ENCODE peak calls at places on chromosomes 6 and 20, in nine cellular contexts. One of them, this sample, is unnamed.

GRCh38 chr6:82741325-82741995 is 324.2 kb downstream of the UBE3D start:
- DNase-seq in esophagus squamous epithelium: no peak
- DNase-seq in sigmoid colon: no peak
- DNase-seq in esophagus muscularis mucosa: no peak
- DNase-seq in spleen: no peak
- DNase-seq in uterus: no peak
- DNase-seq in transverse colon: no peak
- DNase-seq in Peyer's patch: no peak
- DNase-seq in adrenal gland: no peak
- DNase-seq in this sample: no peak

GRCh38 chr6:44423306-44423705 is 35.8 kb downstream of the CDC5L start:
- DNase-seq in Peyer's patch: no peak
- DNase-seq in esophagus muscularis mucosa: no peak
- DNase-seq in uterus: no peak
- DNase-seq in transverse colon: no peak
- DNase-seq in sigmoid colon: no peak
- DNase-seq in spleen: no peak
- DNase-seq in adrenal gland: no peak
- DNase-seq in esophagus squamous epithelium: no peak
- DNase-seq in this sample: no peak

GRCh38 chr20:32582659-32583580 is 2.2 kb downstream of the NOL4L start:
- DNase-seq in Peyer's patch: no peak
- DNase-seq in esophagus muscularis mucosa: no peak
- DNase-seq in esophagus squamous epithelium: no peak
- DNase-seq in transverse colon: peak; percentile 33
- DNase-seq in uterus: peak; percentile 54
- DNase-seq in spleen: peak; percentile 81
- DNase-seq in sigmoid colon: no peak
- DNase-seq in adrenal gland: no peak
- DNase-seq in this sample: no peak

GRCh38 chr20:37071481-37071911 is 24.3 kb downstream of the RBL1 start:
- DNase-seq in sigmoid colon: no peak
- DNase-seq in uterus: no peak
- DNase-seq in adrenal gland: no peak
- DNase-seq in transverse colon: no peak
- DNase-seq in esophagus muscularis mucosa: no peak
- DNase-seq in Peyer's patch: peak; percentile 39
- DNase-seq in spleen: no peak
- DNase-seq in esophagus squamous epithelium: no peak
- DNase-seq in this sample: no peak

GRCh38 chr6:53924821-53925422 is 130.1 kb downstream of the LRRC1 start:
- DNase-seq in uterus: no peak
- DNase-seq in Peyer's patch: no peak
- DNase-seq in sigmoid colon: no peak
- DNase-seq in adrenal gland: no peak
- DNase-seq in transverse colon: no peak
- DNase-seq in esophagus squamous epithelium: no peak
- DNase-seq in spleen: no peak
- DNase-seq in esophagus muscularis mucosa: no peak
- DNase-seq in this sample: no peak

GRCh38 chr6:93040375-93040774 is 379.0 kb downstream of the EPHA7 start:
- DNase-seq in sigmoid colon: no peak
- DNase-seq in uterus: no peak
- DNase-seq in esophagus muscularis mucosa: no peak
- DNase-seq in transverse colon: no peak
- DNase-seq in adrenal gland: no peak
- DNase-seq in Peyer's patch: no peak
- DNase-seq in spleen: no peak
- DNase-seq in esophagus squamous epithelium: no peak
- DNase-seq in this sample: no peak

GRCh38 chr6:161374971-161375873 is 101.4 kb upstream of the AGPAT4 start:
- DNase-seq in Peyer's patch: no peak
- DNase-seq in transverse colon: peak; percentile 85
- DNase-seq in esophagus muscularis mucosa: no peak
- DNase-seq in esophagus squamous epithelium: no peak
- DNase-seq in sigmoid colon: peak; percentile 76
- DNase-seq in adrenal gland: peak; percentile 75
- DNase-seq in spleen: peak; percentile 84
- DNase-seq in uterus: peak; percentile 43
- DNase-seq in this sample: peak; percentile 68

GRCh38 chr6:169292340-169293124 is 38.9 kb upstream of the THBS2 start:
- DNase-seq in sigmoid colon: peak; percentile 84
- DNase-seq in Peyer's patch: no peak
- DNase-seq in esophagus muscularis mucosa: peak; percentile 92
- DNase-seq in esophagus squamous epithelium: no peak
- DNase-seq in uterus: peak; percentile 81
- DNase-seq in transverse colon: no peak
- DNase-seq in adrenal gland: peak; percentile 88
- DNase-seq in spleen: no peak
- DNase-seq in this sample: no peak

GRCh38 chr20:61949714-61950630 is 115.7 kb downstream of the TAF4 start:
- DNase-seq in adrenal gland: peak; percentile 9
- DNase-seq in transverse colon: no peak
- DNase-seq in esophagus squamous epithelium: no peak
- DNase-seq in sigmoid colon: peak; percentile 60
- DNase-seq in uterus: no peak
- DNase-seq in esophagus muscularis mucosa: no peak
- DNase-seq in spleen: peak; percentile 39
- DNase-seq in Peyer's patch: no peak
- DNase-seq in this sample: no peak

GRCh38 chr6:73234732-73235131 is 9.4 kb upstream of the KHDC1L start:
- DNase-seq in Peyer's patch: no peak
- DNase-seq in esophagus muscularis mucosa: no peak
- DNase-seq in transverse colon: no peak
- DNase-seq in sigmoid colon: no peak
- DNase-seq in spleen: no peak
- DNase-seq in uterus: no peak
- DNase-seq in adrenal gland: no peak
- DNase-seq in esophagus squamous epithelium: no peak
- DNase-seq in this sample: no peak

GRCh38 chr6:137913434-137913833 is 46.4 kb downstream of the TNFAIP3 start:
- DNase-seq in Peyer's patch: no peak
- DNase-seq in spleen: no peak
- DNase-seq in esophagus muscularis mucosa: no peak
- DNase-seq in sigmoid colon: no peak
- DNase-seq in esophagus squamous epithelium: no peak
- DNase-seq in uterus: no peak
- DNase-seq in adrenal gland: no peak
- DNase-seq in transverse colon: no peak
- DNase-seq in this sample: no peak

GRCh38 chr6:13432526-13433218 is 54.7 kb downstream of the GFOD1 start:
- DNase-seq in spleen: no peak
- DNase-seq in transverse colon: no peak
- DNase-seq in esophagus muscularis mucosa: no peak
- DNase-seq in esophagus squamous epithelium: no peak
- DNase-seq in Peyer's patch: no peak
- DNase-seq in adrenal gland: no peak
- DNase-seq in uterus: no peak
- DNase-seq in sigmoid colon: no peak
- DNase-seq in this sample: no peak

GRCh38 chr6:105851181-105851580 is 235.0 kb upstream of the PRDM1 start:
- DNase-seq in uterus: peak; percentile 22
- DNase-seq in adrenal gland: no peak
- DNase-seq in spleen: no peak
- DNase-seq in sigmoid colon: no peak
- DNase-seq in Peyer's patch: no peak
- DNase-seq in esophagus muscularis mucosa: no peak
- DNase-seq in transverse colon: no peak
- DNase-seq in esophagus squamous epithelium: no peak
- DNase-seq in this sample: no peak

GRCh38 chr6:113859349-113860164 is 2.4 kb downstream of the MARCKS start:
- DNase-seq in adrenal gland: no peak
- DNase-seq in Peyer's patch: no peak
- DNase-seq in uterus: peak; percentile 51
- DNase-seq in spleen: peak; percentile 88
- DNase-seq in transverse colon: peak; percentile 57
- DNase-seq in sigmoid colon: peak; percentile 74
- DNase-seq in esophagus squamous epithelium: no peak
- DNase-seq in esophagus muscularis mucosa: no peak
- DNase-seq in this sample: peak; percentile 51

GRCh38 chr6:85459224-85459901 is 9.5 kb downstream of the NT5E start:
- DNase-seq in adrenal gland: no peak
- DNase-seq in esophagus muscularis mucosa: no peak
- DNase-seq in Peyer's patch: no peak
- DNase-seq in esophagus squamous epithelium: no peak
- DNase-seq in sigmoid colon: no peak
- DNase-seq in spleen: no peak
- DNase-seq in transverse colon: no peak
- DNase-seq in uterus: no peak
- DNase-seq in this sample: no peak

GRCh38 chr6:134455319-134455718 is 137.4 kb upstream of the SGK1 start:
- DNase-seq in uterus: no peak
- DNase-seq in esophagus squamous epithelium: no peak
- DNase-seq in transverse colon: no peak
- DNase-seq in Peyer's patch: no peak
- DNase-seq in sigmoid colon: no peak
- DNase-seq in adrenal gland: no peak
- DNase-seq in spleen: no peak
- DNase-seq in esophagus muscularis mucosa: no peak
- DNase-seq in this sample: no peak

GRCh38 chr6:27448456-27448855 is 24.4 kb downstream of the ZNF184 start:
- DNase-seq in uterus: no peak
- DNase-seq in esophagus muscularis mucosa: no peak
- DNase-seq in transverse colon: no peak
- DNase-seq in sigmoid colon: no peak
- DNase-seq in Peyer's patch: no peak
- DNase-seq in adrenal gland: no peak
- DNase-seq in spleen: no peak
- DNase-seq in esophagus squamous epithelium: no peak
- DNase-seq in this sample: no peak

GRCh38 chr6:27452496-27452897 is 20.4 kb downstream of the ZNF184 start:
- DNase-seq in esophagus muscularis mucosa: no peak
- DNase-seq in spleen: no peak
- DNase-seq in transverse colon: no peak
- DNase-seq in adrenal gland: no peak
- DNase-seq in Peyer's patch: no peak
- DNase-seq in sigmoid colon: no peak
- DNase-seq in esophagus squamous epithelium: no peak
- DNase-seq in uterus: no peak
- DNase-seq in this sample: no peak

GRCh38 chr6:27451660-27452390 is 21.1 kb downstream of the ZNF184 start:
- DNase-seq in uterus: no peak
- DNase-seq in esophagus muscularis mucosa: no peak
- DNase-seq in Peyer's patch: no peak
- DNase-seq in transverse colon: no peak
- DNase-seq in adrenal gland: no peak
- DNase-seq in spleen: no peak
- DNase-seq in sigmoid colon: no peak
- DNase-seq in esophagus squamous epithelium: no peak
- DNase-seq in this sample: no peak
- H3K9me3 ChIP-seq in uterus: no peaks in the 10 kb centered on the region
- H3K9me3 ChIP-seq in esophagus muscularis mucosa: peaks cover 41% of the 10 kb centered on the region
- H3K9me3 ChIP-seq in Peyer's patch: peaks cover 87% of the 10 kb centered on the region
- H3K9me3 ChIP-seq in transverse colon: peaks cover 98% of the 10 kb centered on the region
- H3K9me3 ChIP-seq in adrenal gland: peaks cover 69% of the 10 kb centered on the region
- H3K9me3 ChIP-seq in spleen: peaks cover 100% of the 10 kb centered on the region
- H3K9me3 ChIP-seq in sigmoid colon: peaks cover 15% of the 10 kb centered on the region
- H3K9me3 ChIP-seq in esophagus squamous epithelium: peaks cover 100% of the 10 kb centered on the region
- H3K9me3 ChIP-seq in this sample: peaks cover 88% of the 10 kb centered on the region

GRCh38 chr6:33744001-33744848 is 2.5 kb downstream of the IP6K3 start:
- DNase-seq in esophagus muscularis mucosa: no peak
- DNase-seq in esophagus squamous epithelium: no peak
- DNase-seq in Peyer's patch: peak; percentile 67
- DNase-seq in transverse colon: peak; percentile 85
- DNase-seq in adrenal gland: peak; percentile 62
- DNase-seq in spleen: peak; percentile 85
- DNase-seq in sigmoid colon: peak; percentile 86
- DNase-seq in uterus: peak; percentile 82
- DNase-seq in this sample: peak; percentile 79

GRCh38 chr6:33744895-33745546 is 1.7 kb downstream of the IP6K3 start:
- DNase-seq in esophagus muscularis mucosa: no peak
- DNase-seq in uterus: peak; percentile 40
- DNase-seq in Peyer's patch: no peak
- DNase-seq in sigmoid colon: peak; percentile 94
- DNase-seq in esophagus squamous epithelium: no peak
- DNase-seq in adrenal gland: no peak
- DNase-seq in transverse colon: peak; percentile 81
- DNase-seq in spleen: no peak
- DNase-seq in this sample: no peak

GRCh38 chr6:33740794-33741193 is 5.9 kb downstream of the IP6K3 start:
- DNase-seq in uterus: no peak
- DNase-seq in esophagus muscularis mucosa: no peak
- DNase-seq in adrenal gland: no peak
- DNase-seq in sigmoid colon: no peak
- DNase-seq in spleen: no peak
- DNase-seq in transverse colon: no peak
- DNase-seq in esophagus squamous epithelium: no peak
- DNase-seq in Peyer's patch: no peak
- DNase-seq in this sample: no peak

GRCh38 chr6:33742092-33742491 is 4.6 kb downstream of the IP6K3 start:
- DNase-seq in uterus: peak; percentile 27
- DNase-seq in transverse colon: no peak
- DNase-seq in Peyer's patch: no peak
- DNase-seq in esophagus squamous epithelium: no peak
- DNase-seq in sigmoid colon: no peak
- DNase-seq in esophagus muscularis mucosa: no peak
- DNase-seq in adrenal gland: no peak
- DNase-seq in spleen: no peak
- DNase-seq in this sample: no peak

GRCh38 chr6:33742837-33743236 is 3.9 kb downstream of the IP6K3 start:
- DNase-seq in Peyer's patch: no peak
- DNase-seq in esophagus squamous epithelium: no peak
- DNase-seq in spleen: no peak
- DNase-seq in adrenal gland: no peak
- DNase-seq in esophagus muscularis mucosa: no peak
- DNase-seq in sigmoid colon: no peak
- DNase-seq in transverse colon: no peak
- DNase-seq in uterus: peak; percentile 78
- DNase-seq in this sample: no peak
- TF ChIP-seq POLR2A in Peyer's patch: no peak
- TF ChIP-seq POLR2A in esophagus squamous epithelium: no peak
- TF ChIP-seq POLR2A in spleen: no peak
- TF ChIP-seq POLR2A in adrenal gland: no peak
- TF ChIP-seq POLR2A in esophagus muscularis mucosa: no peak
- TF ChIP-seq POLR2A in sigmoid colon: no peak
- TF ChIP-seq POLR2A in transverse colon: no peak
- TF ChIP-seq POLR2A in uterus: no peak
- TF ChIP-seq POLR2A in this sample: no peak

GRCh38 chr6:26205625-26206574 is 118.7 kb downstream of the HFE start:
- DNase-seq in Peyer's patch: no peak
- DNase-seq in adrenal gland: no peak
- DNase-seq in spleen: no peak
- DNase-seq in esophagus muscularis mucosa: no peak
- DNase-seq in transverse colon: peak; percentile 26
- DNase-seq in sigmoid colon: no peak
- DNase-seq in esophagus squamous epithelium: no peak
- DNase-seq in uterus: no peak
- DNase-seq in this sample: no peak
- H3K4me1 ChIP-seq in Peyer's patch: no peaks in the 10 kb centered on the region
- H3K4me1 ChIP-seq in adrenal gland: peaks cover 6% of the 10 kb centered on the region
- H3K4me1 ChIP-seq in spleen: peaks cover 42% of the 10 kb centered on the region
- H3K4me1 ChIP-seq in esophagus muscularis mucosa: peaks cover 18% of the 10 kb centered on the region
- H3K4me1 ChIP-seq in transverse colon: peaks cover 7% of the 10 kb centered on the region
- H3K4me1 ChIP-seq in sigmoid colon: peaks cover 22% of the 10 kb centered on the region
- H3K4me1 ChIP-seq in esophagus squamous epithelium: peaks cover 4% of the 10 kb centered on the region
- H3K4me1 ChIP-seq in uterus: no peaks in the 10 kb centered on the region
- H3K4me1 ChIP-seq in this sample: peaks cover 11% of the 10 kb centered on the region

DNA sequence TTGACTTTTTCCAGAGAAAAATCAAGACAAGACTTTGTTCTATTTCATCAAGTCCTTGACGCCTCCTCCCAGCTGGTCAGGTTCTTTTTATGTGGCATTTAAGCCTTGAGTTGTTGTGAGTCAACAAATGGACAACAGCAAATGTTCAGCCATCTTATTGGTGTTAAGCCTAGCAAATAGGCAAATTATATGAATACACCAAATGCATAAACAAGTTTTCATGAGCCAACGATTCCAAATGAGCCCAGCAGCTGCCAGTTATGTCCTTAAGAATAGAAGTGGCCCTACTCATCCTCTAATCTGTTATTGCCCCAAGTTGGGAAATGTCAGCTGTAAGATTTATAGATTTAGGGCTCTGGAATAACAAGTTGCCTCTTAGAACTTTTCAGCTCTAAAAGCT is 312.0 kb downstream of the SOX4 start:
- DNase-seq in adrenal gland: no peak
- DNase-seq in transverse colon: no peak
- DNase-seq in esophagus squamous epithelium: no peak
- DNase-seq in sigmoid colon: no peak
- DNase-seq in uterus: no peak
- DNase-seq in Peyer's patch: no peak
- DNase-seq in esophagus muscularis mucosa: peak; percentile 12
- DNase-seq in spleen: no peak
- DNase-seq in this sample: no peak
- H3K9me3 ChIP-seq in adrenal gland: no peaks in the 10 kb centered on the region
- H3K9me3 ChIP-seq in transverse colon: no peaks in the 10 kb centered on the region
- H3K9me3 ChIP-seq in esophagus squamous epithelium: no peaks in the 10 kb centered on the region
- H3K9me3 ChIP-seq in sigmoid colon: no peaks in the 10 kb centered on the region
- H3K9me3 ChIP-seq in uterus: no peaks in the 10 kb centered on the region
- H3K9me3 ChIP-seq in Peyer's patch: no peaks in the 10 kb centered on the region
- H3K9me3 ChIP-seq in esophagus muscularis mucosa: no peaks in the 10 kb centered on the region
- H3K9me3 ChIP-seq in spleen: no peaks in the 10 kb centered on the region
- H3K9me3 ChIP-seq in this sample: no peaks in the 10 kb centered on the region